ENCODE peak calls at places on chromosome 9, in four cellular contexts. P, H, R and E are unnamed samples.

GRCh38 chr9:4118666-4119065 is 181.2 kb downstream of the GLIS3 start:
- DNase-seq in P (no peak), H (no peak), R (no peak), E (no peak)

GRCh38 chr9:136657975-136658848 is 4.5 kb upstream of the EGFL7 start:
- DNase-seq in P (peak), H (no peak), R (peak), E (no peak)

GRCh38 chr9:3181049-3181953 is 337.4 kb upstream of the PUM3 start:
- DNase-seq in P (no peak), H (peak), R (peak), E (no peak)

GRCh38 chr9:81833563-81834345 is 94.5 kb upstream of the SPATA31D4 start:
- DNase-seq in P (no peak), H (peak), R (no peak), E (no peak)

GRCh38 chr9:127130661-127131538 is 8.5 kb upstream of the ANGPTL2 start:
- DNase-seq in P (no peak), H (no peak), R (no peak), E (no peak)

GRCh38 chr9:126301985-126302603 is 24.5 kb upstream of the MVB12B start:
- DNase-seq in P (no peak), H (peak), R (peak), E (peak)

GRCh38 chr9:121819511-121820231 is 168.2 kb downstream of the DAB2IP start:
- DNase-seq in P (no peak), H (no peak), R (no peak), E (no peak)

GRCh38 chr9:14307989-14308750 is 5.8 kb downstream of the NFIB start:
- DNase-seq in P (no peak), H (peak), R (no peak), E (no peak)

GRCh38 chr9:9973062-9973461 is 639.7 kb downstream of the PTPRD start:
- DNase-seq in P (no peak), H (no peak), R (no peak), E (no peak)

GRCh38 chr9:127489471-127490115 is 38.3 kb downstream of the LRSAM1 start:
- DNase-seq in P (no peak), H (no peak), R (peak), E (no peak)

GRCh38 chr9:81557957-81558791 is 131.2 kb downstream of the TLE1 start:
- DNase-seq in P (no peak), H (peak), R (no peak), E (no peak)

GRCh38 chr9:3906437-3907213 is 380.8 kb upstream of the RFX3 start:
- DNase-seq in P (no peak), H (no peak), R (no peak), E (no peak)

GRCh38 chr9:113646946-113647914 is 183.7 kb downstream of the RGS3 start:
- DNase-seq in P (peak), H (no peak), R (no peak), E (no peak)

GRCh38 chr9:99966001-99966400 is 59.5 kb downstream of the STX17 start:
- DNase-seq in P (no peak), H (no peak), R (no peak), E (no peak)

GRCh38 chr9:87223397-87224246 is 274.0 kb upstream of the DAPK1 start:
- DNase-seq in P (no peak), H (no peak), R (no peak), E (no peak)
- H3K4me3 ChIP-seq in P (no peak), H (no peak), R (no peak), E (no peak)

GRCh38 chr9:27126682-27127081 is 17.7 kb downstream of the TEK start:
- DNase-seq in P (no peak), H (no peak), R (no peak), E (no peak)
- TF ChIP-seq POLR2AphosphoS5 in P (no peak), H (no peak), R (no peak), E (no peak)

GRCh38 chr9:131390990-131391389 is 2.9 kb upstream of the PRRC2B start:
- DNase-seq in P (no peak), H (peak), R (no peak), E (no peak)
- H3K4me3 ChIP-seq in P (no peak), H (no peak), R (no peak), E (no peak)

DNA sequence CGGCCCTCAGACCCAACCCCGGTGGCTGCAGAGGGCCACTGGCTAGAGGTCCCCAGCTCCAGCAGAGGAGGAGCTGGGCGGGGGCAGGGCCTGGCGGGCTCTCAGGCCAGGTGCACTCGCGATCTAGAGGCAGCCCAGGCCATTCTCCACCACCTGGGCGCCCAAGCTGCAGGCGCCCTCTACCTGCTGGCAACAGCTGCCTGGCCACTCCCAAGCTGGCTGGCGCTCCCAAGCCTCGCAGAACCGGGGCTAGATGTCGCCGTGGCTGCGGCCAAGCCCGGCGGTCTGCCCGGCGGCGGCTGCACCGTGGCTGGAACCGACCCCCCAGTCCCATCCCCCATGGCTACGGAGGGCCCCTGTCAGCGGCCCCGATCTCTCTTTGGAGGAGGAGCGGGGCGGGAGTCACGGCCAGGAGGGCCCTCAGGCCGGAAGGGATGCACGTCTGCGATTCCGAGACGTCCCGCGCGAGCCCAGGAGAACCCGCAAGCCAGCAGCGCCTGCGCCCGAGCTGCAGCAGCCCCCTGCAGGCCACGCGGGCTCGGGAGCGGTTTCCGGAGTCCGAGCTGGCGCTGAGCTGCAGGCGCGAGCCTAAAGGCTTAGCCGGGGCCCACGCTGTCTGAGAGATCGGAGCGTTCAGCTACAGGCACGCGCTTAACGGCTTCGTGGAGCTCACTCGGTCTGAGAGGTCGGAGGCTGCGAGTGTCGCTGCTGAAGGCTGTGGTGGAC is 44.3 kb upstream of the BICD2 start:
- DNase-seq in P (peak), H (peak), R (peak), E (no peak)
- TF ChIP-seq POLR2AphosphoS5 in P (peak), H (no peak), R (no peak), E (no peak)

DNA sequence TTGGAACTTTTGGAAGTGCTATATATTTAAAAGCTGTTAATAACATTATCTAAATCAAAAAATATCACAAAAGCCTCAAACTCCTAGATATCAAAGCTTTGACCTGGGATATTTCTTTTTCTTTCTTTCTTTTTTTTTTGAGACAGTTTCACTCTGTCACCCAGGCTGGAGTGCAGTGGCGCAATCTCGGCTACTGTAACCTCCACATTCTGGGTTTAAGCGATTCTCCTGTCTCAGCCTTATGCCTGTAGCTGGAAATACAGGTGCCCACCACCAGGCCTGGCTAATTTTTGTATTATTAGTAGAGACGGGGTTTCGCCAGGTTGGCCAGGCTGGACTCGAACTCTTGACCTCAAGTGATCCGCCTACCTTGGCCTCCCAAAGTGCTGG is 31.3 kb downstream of the RAPGEF1 start:
- DNase-seq in P (no peak), H (no peak), R (no peak), E (no peak)
- H3K4me3 ChIP-seq in P (no peak), H (no peak), R (no peak), E (no peak)

DNA sequence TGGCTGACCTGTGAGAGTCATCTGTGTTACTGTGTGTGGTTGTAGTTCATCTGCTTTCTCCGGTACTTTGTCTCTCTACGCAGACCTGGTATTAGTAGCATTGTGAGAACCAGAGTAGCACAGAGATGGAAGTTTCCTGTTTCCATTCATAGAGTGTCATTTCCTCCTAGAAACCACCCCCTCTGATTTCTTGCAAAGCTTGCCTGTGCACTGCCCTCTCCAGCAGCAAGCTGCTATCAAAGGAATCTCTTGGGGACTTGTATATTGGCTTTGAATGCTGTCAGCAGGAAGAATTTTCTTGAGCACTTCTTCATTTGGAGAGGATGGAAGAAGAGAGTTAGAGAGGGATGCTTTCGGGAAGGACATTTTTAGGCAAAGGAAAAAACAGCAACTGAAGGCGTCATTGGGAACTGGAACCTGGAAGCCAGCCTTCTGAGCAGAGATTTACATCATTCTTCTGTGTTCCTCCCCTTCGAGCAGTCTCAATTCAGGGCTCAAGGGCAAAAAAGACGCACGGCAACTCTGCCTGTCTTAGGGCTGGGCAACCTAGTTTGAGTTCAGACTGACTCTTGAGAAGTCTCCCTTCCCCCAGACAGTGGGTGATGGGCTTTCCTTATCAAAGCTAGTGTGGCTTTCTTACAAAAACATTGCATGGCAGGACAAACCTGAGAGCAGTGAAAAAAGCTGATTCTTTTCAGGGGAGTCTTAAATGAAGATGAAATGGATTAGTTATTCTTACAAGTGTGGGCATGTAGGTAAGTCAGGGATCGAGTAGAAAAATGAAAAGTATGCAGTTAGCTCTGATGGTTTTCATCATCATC is 226.3 kb downstream of the AOPEP start:
- DNase-seq in P (no peak), H (no peak), R (no peak), E (no peak)
- TF ChIP-seq POLR2AphosphoS5 in P (no peak), H (no peak), R (no peak), E (no peak)